ENCODE peak calls at places on chromosomes 5 and 9, in four cellular contexts. One of them, this sample, is unnamed.

GRCh38 chr5:10707198-10708187 is 53.5 kb downstream of the DAP start:
- ATAC-seq in T-helper 17 cell: no peak
- ATAC-seq in heart left ventricle: no peak
- ATAC-seq in activated naive CD8-positive, alpha-beta T cell treated with anti-CD3 and anti-CD28 coated beads, Interleukin-2, amount 50 U/mL, for 24 hours: no peak
- ATAC-seq in this sample: no peak

GRCh38 chr5:143648696-143649095 is 163.3 kb upstream of the HMHB1 start:
- ATAC-seq in T-helper 17 cell: no peak
- ATAC-seq in heart left ventricle: no peak
- ATAC-seq in activated naive CD8-positive, alpha-beta T cell treated with anti-CD3 and anti-CD28 coated beads, Interleukin-2, amount 50 U/mL, for 24 hours: no peak
- ATAC-seq in this sample: no peak

GRCh38 chr5:179889885-179890284 is 17.8 kb downstream of the TBC1D9B start:
- ATAC-seq in heart left ventricle: no peak
- ATAC-seq in T-helper 17 cell: no peak
- ATAC-seq in activated naive CD8-positive, alpha-beta T cell treated with anti-CD3 and anti-CD28 coated beads, Interleukin-2, amount 50 U/mL, for 24 hours: no peak
- ATAC-seq in this sample: no peak

GRCh38 chr5:119808474-119808873 is 179.1 kb downstream of the FAM170A start:
- ATAC-seq in heart left ventricle: no peak
- ATAC-seq in T-helper 17 cell: no peak
- ATAC-seq in activated naive CD8-positive, alpha-beta T cell treated with anti-CD3 and anti-CD28 coated beads, Interleukin-2, amount 50 U/mL, for 24 hours: no peak
- ATAC-seq in this sample: no peak

GRCh38 chr5:128083811-128084227 is 253 bp downstream of the SLC12A2 start:
- ATAC-seq in heart left ventricle: no peak
- ATAC-seq in T-helper 17 cell: peak; percentile 10
- ATAC-seq in activated naive CD8-positive, alpha-beta T cell treated with anti-CD3 and anti-CD28 coated beads, Interleukin-2, amount 50 U/mL, for 24 hours: peak; percentile 27
- ATAC-seq in this sample: peak; percentile 63

GRCh38 chr9:96398582-96399334 is 15.2 kb upstream of the SLC35D2 start:
- ATAC-seq in T-helper 17 cell: peak; percentile 76
- ATAC-seq in activated naive CD8-positive, alpha-beta T cell treated with anti-CD3 and anti-CD28 coated beads, Interleukin-2, amount 50 U/mL, for 24 hours: no peak
- ATAC-seq in heart left ventricle: no peak
- ATAC-seq in this sample: no peak

GRCh38 chr5:172857982-172858381 is 23.9 kb downstream of the ERGIC1 start:
- ATAC-seq in heart left ventricle: no peak
- ATAC-seq in activated naive CD8-positive, alpha-beta T cell treated with anti-CD3 and anti-CD28 coated beads, Interleukin-2, amount 50 U/mL, for 24 hours: no peak
- ATAC-seq in T-helper 17 cell: no peak
- ATAC-seq in this sample: no peak

GRCh38 chr5:168685566-168685965 is 106.4 kb upstream of the PANK3 start:
- ATAC-seq in activated naive CD8-positive, alpha-beta T cell treated with anti-CD3 and anti-CD28 coated beads, Interleukin-2, amount 50 U/mL, for 24 hours: no peak
- ATAC-seq in T-helper 17 cell: no peak
- ATAC-seq in heart left ventricle: no peak
- ATAC-seq in this sample: no peak

GRCh38 chr5:72178910-72179815 is 71.9 kb downstream of the MAP1B start:
- ATAC-seq in activated naive CD8-positive, alpha-beta T cell treated with anti-CD3 and anti-CD28 coated beads, Interleukin-2, amount 50 U/mL, for 24 hours: no peak
- ATAC-seq in heart left ventricle: peak; percentile 53
- ATAC-seq in T-helper 17 cell: no peak
- ATAC-seq in this sample: peak; percentile 83

GRCh38 chr5:8458038-8458383 is 589.1 kb downstream of the MTRR start:
- ATAC-seq in activated naive CD8-positive, alpha-beta T cell treated with anti-CD3 and anti-CD28 coated beads, Interleukin-2, amount 50 U/mL, for 24 hours: peak; percentile 12
- ATAC-seq in T-helper 17 cell: peak; percentile 13
- ATAC-seq in heart left ventricle: no peak
- ATAC-seq in this sample: no peak

GRCh38 chr9:14323083-14323968 is 9.4 kb upstream of the NFIB start:
- ATAC-seq in heart left ventricle: no peak
- ATAC-seq in T-helper 17 cell: no peak
- ATAC-seq in activated naive CD8-positive, alpha-beta T cell treated with anti-CD3 and anti-CD28 coated beads, Interleukin-2, amount 50 U/mL, for 24 hours: no peak
- ATAC-seq in this sample: no peak

GRCh38 chr9:19976226-19976625 is 187.4 kb upstream of the SLC24A2 start:
- ATAC-seq in activated naive CD8-positive, alpha-beta T cell treated with anti-CD3 and anti-CD28 coated beads, Interleukin-2, amount 50 U/mL, for 24 hours: peak; percentile 93
- ATAC-seq in T-helper 17 cell: peak; percentile 49
- ATAC-seq in heart left ventricle: no peak
- ATAC-seq in this sample: no peak

GRCh38 chr5:140840978-140841962 is at the start of gene PCDHA8:
- ATAC-seq in T-helper 17 cell: no peak
- ATAC-seq in activated naive CD8-positive, alpha-beta T cell treated with anti-CD3 and anti-CD28 coated beads, Interleukin-2, amount 50 U/mL, for 24 hours: no peak
- ATAC-seq in heart left ventricle: no peak
- ATAC-seq in this sample: no peak

GRCh38 chr5:137497396-137498290 is 1.5 kb downstream of the SPOCK1 start:
- ATAC-seq in activated naive CD8-positive, alpha-beta T cell treated with anti-CD3 and anti-CD28 coated beads, Interleukin-2, amount 50 U/mL, for 24 hours: no peak
- ATAC-seq in heart left ventricle: no peak
- ATAC-seq in T-helper 17 cell: no peak
- ATAC-seq in this sample: no peak

GRCh38 chr5:172866802-172867748 is 33.0 kb downstream of the ERGIC1 start:
- ATAC-seq in T-helper 17 cell: no peak
- ATAC-seq in heart left ventricle: peak; percentile 22
- ATAC-seq in activated naive CD8-positive, alpha-beta T cell treated with anti-CD3 and anti-CD28 coated beads, Interleukin-2, amount 50 U/mL, for 24 hours: no peak
- ATAC-seq in this sample: peak; percentile 71

GRCh38 chr5:58885265-58885664 is 302.4 kb downstream of the RAB3C start:
- ATAC-seq in heart left ventricle: no peak
- ATAC-seq in activated naive CD8-positive, alpha-beta T cell treated with anti-CD3 and anti-CD28 coated beads, Interleukin-2, amount 50 U/mL, for 24 hours: no peak
- ATAC-seq in T-helper 17 cell: no peak
- ATAC-seq in this sample: no peak

GRCh38 chr5:66143473-66144073 is 527 bp upstream of the SREK1 start:
- ATAC-seq in heart left ventricle: peak; percentile 9
- ATAC-seq in T-helper 17 cell: no peak
- ATAC-seq in activated naive CD8-positive, alpha-beta T cell treated with anti-CD3 and anti-CD28 coated beads, Interleukin-2, amount 50 U/mL, for 24 hours: peak; percentile 6
- ATAC-seq in this sample: no peak

GRCh38 chr5:178259623-178260536 is 27.3 kb upstream of the PHYKPL start:
- ATAC-seq in heart left ventricle: no peak
- ATAC-seq in T-helper 17 cell: no peak
- ATAC-seq in activated naive CD8-positive, alpha-beta T cell treated with anti-CD3 and anti-CD28 coated beads, Interleukin-2, amount 50 U/mL, for 24 hours: no peak
- ATAC-seq in this sample: no peak

GRCh38 chr9:134101623-134102149 is 33.9 kb upstream of the BRD3 start:
- ATAC-seq in T-helper 17 cell: no peak
- ATAC-seq in activated naive CD8-positive, alpha-beta T cell treated with anti-CD3 and anti-CD28 coated beads, Interleukin-2, amount 50 U/mL, for 24 hours: peak; percentile 15
- ATAC-seq in heart left ventricle: no peak
- ATAC-seq in this sample: no peak

GRCh38 chr5:172860520-172861443 is 26.7 kb downstream of the ERGIC1 start:
- ATAC-seq in T-helper 17 cell: no peak
- ATAC-seq in heart left ventricle: peak; percentile 93
- ATAC-seq in activated naive CD8-positive, alpha-beta T cell treated with anti-CD3 and anti-CD28 coated beads, Interleukin-2, amount 50 U/mL, for 24 hours: peak; percentile 12
- ATAC-seq in this sample: peak; percentile 91

GRCh38 chr5:6253281-6253680 is 125.1 kb downstream of the MED10 start:
- ATAC-seq in T-helper 17 cell: no peak
- ATAC-seq in activated naive CD8-positive, alpha-beta T cell treated with anti-CD3 and anti-CD28 coated beads, Interleukin-2, amount 50 U/mL, for 24 hours: no peak
- ATAC-seq in heart left ventricle: no peak
- ATAC-seq in this sample: no peak

GRCh38 chr5:66603164-66603563 is 7.0 kb downstream of the MAST4 start:
- ATAC-seq in heart left ventricle: no peak
- ATAC-seq in T-helper 17 cell: no peak
- ATAC-seq in activated naive CD8-positive, alpha-beta T cell treated with anti-CD3 and anti-CD28 coated beads, Interleukin-2, amount 50 U/mL, for 24 hours: no peak
- ATAC-seq in this sample: no peak

GRCh38 chr5:84149094-84149493 is 235.6 kb downstream of the EDIL3 start:
- ATAC-seq in heart left ventricle: no peak
- ATAC-seq in T-helper 17 cell: no peak
- ATAC-seq in activated naive CD8-positive, alpha-beta T cell treated with anti-CD3 and anti-CD28 coated beads, Interleukin-2, amount 50 U/mL, for 24 hours: no peak
- ATAC-seq in this sample: no peak

GRCh38 chr9:101478444-101478843 is 42.9 kb upstream of the ALDOB start:
- ATAC-seq in T-helper 17 cell: no peak
- ATAC-seq in activated naive CD8-positive, alpha-beta T cell treated with anti-CD3 and anti-CD28 coated beads, Interleukin-2, amount 50 U/mL, for 24 hours: no peak
- ATAC-seq in heart left ventricle: no peak
- ATAC-seq in this sample: no peak

GRCh38 chr5:127040779-127041520 is 10.6 kb upstream of the MARCHF3 start:
- ATAC-seq in heart left ventricle: peak; percentile 44
- ATAC-seq in activated naive CD8-positive, alpha-beta T cell treated with anti-CD3 and anti-CD28 coated beads, Interleukin-2, amount 50 U/mL, for 24 hours: no peak
- ATAC-seq in T-helper 17 cell: no peak
- ATAC-seq in this sample: no peak

This sample was measured in gastroesophageal sphincter.